ENCODE peak calls at places on chromosome 4, in ten cellular contexts. E is BE2C; R is CD8-positive, alpha-beta T cell; N is left lung; C is fibroblast of pulmonary artery; M is A549; I is cardiac muscle cell; D is astrocyte of the spinal cord; K is OCI-LY7; O is sigmoid colon. B is an unnamed sample.

GRCh38 chr4:80182237-80182866 is 15.0 kb upstream of the PRDM8 start:
- DNase-seq in E (no peak), R (peak), N (no peak), C (no peak), M (no peak), I (no peak), D (no peak), K (no peak), O (no peak), B (no peak)

GRCh38 chr4:143743591-143743990 is 43.1 kb upstream of the FREM3 start:
- DNase-seq in E (no peak), R (no peak), N (no peak), C (peak), M (no peak), I (no peak), D (no peak), K (no peak), O (no peak), B (no peak)

GRCh38 chr4:139279723-139280620 is at the start of gene MGARP:
- DNase-seq in E (peak), R (peak), N (peak), C (peak), M (peak), I (peak), D (no peak), K (no peak), O (no peak), B (no peak)

GRCh38 chr4:54556587-54556986 is 101.2 kb upstream of the KIT start:
- DNase-seq in E (no peak), R (no peak), N (no peak), C (no peak), M (no peak), I (no peak), D (no peak), K (no peak), O (no peak), B (no peak)

GRCh38 chr4:151485541-151486131 is 76.7 kb downstream of the FHIP1A start:
- DNase-seq in E (no peak), R (no peak), N (no peak), C (no peak), M (no peak), I (no peak), D (no peak), K (no peak), O (no peak), B (peak)

GRCh38 chr4:75179510-75179909 is 246.6 kb downstream of the PARM1 start:
- DNase-seq in E (no peak), R (no peak), N (no peak), C (no peak), M (no peak), I (peak), D (no peak), K (no peak), O (no peak), B (no peak)

GRCh38 chr4:185282968-185283367 is 73.6 kb downstream of the SNX25 start:
- DNase-seq in E (no peak), R (no peak), N (no peak), C (no peak), M (peak), I (no peak), D (peak), K (no peak), O (no peak), B (no peak)

GRCh38 chr4:8270912-8271815 is 1.6 kb downstream of the HTRA3 start:
- DNase-seq in E (no peak), R (no peak), N (peak), C (no peak), M (no peak), I (no peak), D (no peak), K (no peak), O (peak), B (no peak)

GRCh38 chr4:13484749-13485345 is 707 bp upstream of the RAB28 start:
- DNase-seq in E (no peak), R (no peak), N (no peak), C (peak), M (peak), I (no peak), D (peak), K (peak), O (no peak), B (no peak)

GRCh38 chr4:15004701-15005301 is 2.5 kb downstream of the CPEB2 start:
- DNase-seq in E (peak), R (peak), N (peak), C (peak), M (peak), I (peak), D (peak), K (peak), O (peak), B (no peak)

GRCh38 chr4:79695848-79696247 is 287.8 kb upstream of the GK2 start:
- DNase-seq in E (peak), R (no peak), N (no peak), C (no peak), M (no peak), I (no peak), D (no peak), K (no peak), O (no peak), B (no peak)

GRCh38 chr4:3873446-3874415 is 107.5 kb downstream of the ADRA2C start:
- DNase-seq in E (peak), R (no peak), N (peak), C (no peak), M (peak), I (peak), D (no peak), K (no peak), O (peak), B (no peak)

GRCh38 chr4:172850838-172851237 is 317.8 kb upstream of the GALNT7 start:
- DNase-seq in E (no peak), R (no peak), N (no peak), C (peak), M (peak), I (no peak), D (peak), K (no peak), O (no peak), B (peak)

GRCh38 chr4:119296356-119296755 is 25.6 kb downstream of the FABP2 start:
- DNase-seq in E (no peak), R (no peak), N (no peak), C (no peak), M (no peak), I (no peak), D (no peak), K (no peak), O (no peak), B (no peak)

GRCh38 chr4:119300388-119301131 is 21.4 kb downstream of the FABP2 start:
- DNase-seq in E (peak), R (peak), N (peak), C (peak), M (peak), I (peak), D (peak), K (peak), O (peak), B (peak)

GRCh38 chr4:119300072-119300387 is 21.9 kb downstream of the FABP2 start:
- DNase-seq in E (peak), R (peak), N (peak), C (peak), M (no peak), I (peak), D (no peak), K (no peak), O (peak), B (no peak)

GRCh38 chr4:119299221-119300071 is 22.5 kb downstream of the FABP2 start:
- DNase-seq in E (no peak), R (no peak), N (no peak), C (peak), M (peak), I (no peak), D (peak), K (peak), O (no peak), B (no peak)

GRCh38 chr4:119297795-119298194 is 24.1 kb downstream of the FABP2 start:
- DNase-seq in E (no peak), R (no peak), N (no peak), C (no peak), M (no peak), I (no peak), D (no peak), K (no peak), O (no peak), B (no peak)
- H3K4me3 ChIP-seq in E (no peak), R (no peak), N (no peak), C (peak), M (no peak), I (peak), D (no peak), K (peak), O (no peak), B (peak)

GRCh38 chr4:22410645-22411247 is 105.1 kb downstream of the ADGRA3 start:
- DNase-seq in E (no peak), R (no peak), N (no peak), C (peak), M (no peak), I (peak), D (peak), K (peak), O (no peak), B (no peak)
- TF ChIP-seq CTCF in E (peak), R (peak), N (peak), C (peak), M (peak), I (peak), D (peak), K (peak), O (peak), B (no peak)

GRCh38 chr4:30725562-30725961 is 5.4 kb downstream of the PCDH7 start:
- DNase-seq in E (no peak), R (no peak), N (no peak), C (no peak), M (no peak), I (no peak), D (no peak), K (no peak), O (no peak), B (no peak)
- H3K4me3 ChIP-seq in E (peak), R (no peak), N (no peak), C (peak), M (no peak), I (peak), D (no peak), K (no peak), O (peak), B (no peak)

DNA sequence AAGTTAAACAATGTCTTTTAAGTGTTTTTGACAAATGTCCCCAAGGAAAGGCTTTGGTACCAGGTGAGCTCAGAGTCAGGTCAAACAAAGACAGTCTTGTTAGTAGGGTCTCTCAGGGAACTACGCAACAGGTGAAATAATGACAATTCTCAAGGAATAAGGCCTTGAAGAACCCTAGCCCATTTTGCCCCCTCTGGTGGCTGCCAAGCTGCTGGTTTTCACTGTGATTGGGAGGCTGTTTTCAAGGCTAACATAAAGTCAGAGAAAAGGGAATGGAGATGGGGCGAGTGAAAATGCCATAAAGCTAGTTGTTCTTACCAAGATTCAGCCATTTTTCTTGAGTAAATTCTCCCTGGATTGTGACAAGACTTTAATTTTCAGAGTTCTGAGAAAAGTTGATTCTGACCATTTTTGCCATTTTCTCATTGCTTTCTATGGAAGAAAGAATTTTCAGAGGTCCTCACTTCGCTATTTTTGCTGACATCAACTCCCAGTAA is 58.7 kb downstream of the RWDD4 start:
- DNase-seq in E (peak), R (no peak), N (no peak), C (peak), M (peak), I (no peak), D (no peak), K (peak), O (no peak), B (no peak)
- TF ChIP-seq CTCF in E (peak), R (peak), N (no peak), C (peak), M (no peak), I (peak), D (peak), K (peak), O (no peak), B (peak)

GRCh38 chr4:188139141-188139540 is at the start of gene TRIML1:
- DNase-seq in E (no peak), R (no peak), N (no peak), C (no peak), M (no peak), I (no peak), D (no peak), K (no peak), O (no peak), B (no peak)
- H3K4me3 ChIP-seq in E (no peak), R (no peak), N (no peak), C (no peak), M (no peak), I (no peak), D (no peak), K (no peak), O (no peak), B (no peak)

DNA sequence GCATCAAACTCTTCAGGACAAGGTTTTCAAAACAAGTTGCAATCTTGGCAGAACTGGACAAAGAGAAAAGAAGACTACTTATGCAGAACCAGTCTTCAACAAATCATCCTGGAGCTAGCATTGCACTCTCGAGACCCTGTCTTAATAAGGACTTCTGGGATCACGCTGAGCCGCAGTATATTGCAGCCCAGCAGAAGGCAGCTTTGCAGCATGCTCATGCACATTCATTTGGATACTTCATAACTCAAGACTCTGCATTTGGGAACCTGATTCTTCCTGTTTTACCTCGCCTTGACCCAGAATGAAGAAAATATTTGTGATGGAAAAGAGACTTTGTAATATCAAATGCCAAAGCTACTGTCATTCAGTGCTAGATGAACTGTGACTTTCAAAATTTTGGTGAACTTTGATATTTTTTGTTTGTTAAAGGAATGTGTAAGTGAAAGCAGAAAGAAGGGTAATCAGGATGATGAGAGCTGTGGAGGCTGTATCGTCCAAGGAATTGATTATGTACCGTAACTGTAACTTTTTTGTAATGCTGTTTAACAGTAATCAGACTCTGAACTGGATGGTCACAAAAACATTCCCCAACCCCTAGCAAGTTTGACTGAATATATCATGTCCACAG is 27.2 kb downstream of the HSPA4L start:
- DNase-seq in E (no peak), R (no peak), N (no peak), C (peak), M (peak), I (peak), D (peak), K (no peak), O (no peak), B (no peak)
- TF ChIP-seq CTCF in E (no peak), R (no peak), N (no peak), C (peak), M (no peak), I (peak), D (peak), K (no peak), O (no peak), B (no peak)

GRCh38 chr4:184281231-184282139 is 63.8 kb upstream of the ENPP6 start:
- DNase-seq in E (no peak), R (peak), N (no peak), C (no peak), M (no peak), I (no peak), D (no peak), K (peak), O (no peak), B (no peak)
- H3K4me3 ChIP-seq in E (no peak), R (no peak), N (no peak), C (no peak), M (no peak), I (no peak), D (no peak), K (peak), O (no peak), B (no peak)

B was measured in epithelial cell of proximal tubule.